ENCODE peak calls at places on chromosomes 12 and 14, in six cellular contexts. D, O, C, M, X and F are unnamed samples.
A peak's percentile ranks its signal among the peaks of the same experiment; 100 is the strongest.

GRCh38 chr12:46886541-46887041 is 60.8 kb upstream of the SLC38A4 start:
- DNase-seq in O (no peak), X (no peak), C (no peak), M (no peak), D (no peak), F (no peak)

GRCh38 chr12:25725874-25726273 is 172.8 kb upstream of the LMNTD1 start:
- DNase-seq in X (no peak), M (no peak), O (no peak), C (no peak), D (no peak), F (no peak)

GRCh38 chr14:91685600-91685999 is 46.3 kb downstream of the CATSPERB start:
- DNase-seq in O (no peak), M (no peak), C (no peak), D (no peak), X (no peak), F (no peak)

GRCh38 chr14:20782280-20782890 is 1.3 kb downstream of the RNASE6 start:
- DNase-seq in C (no peak), D (no peak), X (no peak), O (no peak), M (no peak), F (no peak)

GRCh38 chr12:10214131-10214876 is 1.6 kb downstream of the GABARAPL1 start:
- DNase-seq in M (no peak), C (peak; percentile 60), X (no peak), D (no peak), O (no peak), F (no peak)

GRCh38 chr12:131836714-131837397 is 8.7 kb downstream of the MMP17 start:
- DNase-seq in X (no peak), C (no peak), M (no peak), D (no peak), O (no peak), F (no peak)

GRCh38 chr14:95545769-95546168 is 10.9 kb downstream of the GLRX5 start:
- DNase-seq in D (no peak), X (no peak), C (peak; percentile 83), M (no peak), O (no peak), F (no peak)

GRCh38 chr12:27635349-27635972 is 60.8 kb upstream of the REP15 start:
- DNase-seq in D (no peak), O (peak; percentile 26), C (peak; percentile 73), X (peak; percentile 0), M (no peak), F (peak; percentile 61)

GRCh38 chr14:63492391-63492790 is 50.8 kb downstream of the PPP2R5E start:
- DNase-seq in D (no peak), C (no peak), M (no peak), O (no peak), X (no peak), F (no peak)

GRCh38 chr14:73591690-73592448 is at the start of gene ACOT4:
- DNase-seq in X (peak; percentile 8), M (peak; percentile 58), C (no peak), D (no peak), O (no peak), F (no peak)